ENCODE peak calls at places on chromosomes 6 and 20, in four cellular contexts. One of them, this sample, is unnamed.

GRCh38 chr6:155275808-155276480 is 12.1 kb downstream of the CLDN20 start:
- DNase-seq in naive thymus-derived CD4-positive, alpha-beta T cell: no peak
- DNase-seq in fibroblast of the conjunctiva: no peak
- DNase-seq in transverse colon: no peak
- DNase-seq in this sample: no peak

GRCh38 chr20:25227317-25227831 is 20.5 kb upstream of the PYGB start:
- DNase-seq in naive thymus-derived CD4-positive, alpha-beta T cell: no peak
- DNase-seq in fibroblast of the conjunctiva: peak; percentile 69
- DNase-seq in transverse colon: no peak
- DNase-seq in this sample: no peak

GRCh38 chr6:30394139-30394538 is 49.2 kb downstream of the RPP21 start:
- DNase-seq in naive thymus-derived CD4-positive, alpha-beta T cell: no peak
- DNase-seq in fibroblast of the conjunctiva: no peak
- DNase-seq in transverse colon: peak; percentile 44
- DNase-seq in this sample: no peak

GRCh38 chr6:37865534-37865933 is 46.0 kb downstream of the ZFAND3 start:
- DNase-seq in naive thymus-derived CD4-positive, alpha-beta T cell: no peak
- DNase-seq in fibroblast of the conjunctiva: no peak
- DNase-seq in transverse colon: no peak
- DNase-seq in this sample: no peak

GRCh38 chr6:37058084-37058586 is 52.7 kb downstream of the FGD2 start:
- DNase-seq in naive thymus-derived CD4-positive, alpha-beta T cell: no peak
- DNase-seq in fibroblast of the conjunctiva: no peak
- DNase-seq in transverse colon: no peak
- DNase-seq in this sample: no peak

GRCh38 chr6:110233769-110234374 is 53.6 kb downstream of the CDC40 start:
- DNase-seq in naive thymus-derived CD4-positive, alpha-beta T cell: peak; percentile 1
- DNase-seq in fibroblast of the conjunctiva: no peak
- DNase-seq in transverse colon: no peak
- DNase-seq in this sample: peak; percentile 73

GRCh38 chr20:61922411-61922810 is 143.3 kb downstream of the TAF4 start:
- DNase-seq in naive thymus-derived CD4-positive, alpha-beta T cell: no peak
- DNase-seq in fibroblast of the conjunctiva: no peak
- DNase-seq in transverse colon: no peak
- DNase-seq in this sample: no peak

GRCh38 chr20:47988601-47989116 is 203.4 kb upstream of the SULF2 start:
- DNase-seq in naive thymus-derived CD4-positive, alpha-beta T cell: no peak
- DNase-seq in fibroblast of the conjunctiva: no peak
- DNase-seq in transverse colon: no peak
- DNase-seq in this sample: no peak

GRCh38 chr6:56802570-56802969 is 152.3 kb upstream of the BEND6 start:
- DNase-seq in naive thymus-derived CD4-positive, alpha-beta T cell: no peak
- DNase-seq in fibroblast of the conjunctiva: no peak
- DNase-seq in transverse colon: no peak
- DNase-seq in this sample: no peak

This sample was measured in CD4-positive, CD25-positive, alpha-beta regulatory T cell.